ENCODE peak calls at places on chromosome 5, in six cellular contexts. Q is GM23248, B is adrenal gland, G is uterus, Z is mammary epithelial cell, N is tibial artery. T is an unnamed sample.

GRCh38 chr5:53419247-53419646 is 61.2 kb upstream of the FST start:
- DNase-seq in B (no peak), G (no peak), N (no peak), Q (peak), Z (peak), T (peak)

GRCh38 chr5:139831624-139832023 is 36.0 kb downstream of the PSD2 start:
- DNase-seq in N (no peak), Q (no peak), B (no peak), Z (no peak), G (no peak), T (no peak)

GRCh38 chr5:138275379-138275782 is 960 bp upstream of the GFRA3 start:
- DNase-seq in N (no peak), Z (no peak), G (no peak), Q (no peak), B (no peak), T (no peak)

GRCh38 chr5:141172381-141173204 is at the start of gene PCDHB7:
- DNase-seq in G (no peak), Q (peak), Z (peak), B (no peak), N (no peak), T (peak)

GRCh38 chr5:66554211-66554610 is 42.0 kb upstream of the MAST4 start:
- DNase-seq in B (peak), N (no peak), Z (peak), Q (peak), G (no peak), T (peak)

GRCh38 chr5:79774171-79774854 is 84.7 kb downstream of the CMYA5 start:
- DNase-seq in G (no peak), Z (peak), Q (peak), B (no peak), N (no peak), T (peak)

GRCh38 chr5:33794550-33795300 is 97.1 kb downstream of the ADAMTS12 start:
- DNase-seq in Z (peak), Q (peak), N (no peak), B (no peak), G (no peak), T (peak)

GRCh38 chr5:56737002-56737621 is 78.2 kb upstream of the MAP3K1 start:
- DNase-seq in Z (no peak), N (peak), G (no peak), Q (peak), B (no peak), T (peak)

GRCh38 chr5:9468070-9468388 is 77.8 kb downstream of the SEMA5A start:
- DNase-seq in G (peak), B (no peak), Q (peak), N (no peak), Z (peak), T (peak)

GRCh38 chr5:154603978-154604679 is 126.1 kb upstream of the HAND1 start:
- DNase-seq in G (no peak), B (peak), Q (peak), N (no peak), Z (no peak), T (peak)
- H3K4me3 ChIP-seq in G (no peak), B (peak), Q (no peak), N (peak), Z (no peak), T (no peak)

GRCh38 chr5:143573568-143574170 is 170.2 kb upstream of the NR3C1 start:
- DNase-seq in Q (peak), G (no peak), N (no peak), Z (no peak), B (no peak), T (no peak)
- H3K4me3 ChIP-seq in Q (no peak), G (no peak), N (no peak), Z (no peak), B (no peak), T (no peak)

GRCh38 chr5:14155075-14155474 is 11.9 kb downstream of the TRIO start:
- DNase-seq in Q (no peak), Z (no peak), G (no peak), B (no peak), N (no peak), T (no peak)

GRCh38 chr5:14153932-14154646 is 10.9 kb downstream of the TRIO start:
- DNase-seq in N (peak), Z (peak), G (peak), B (no peak), Q (peak), T (peak)

GRCh38 chr5:14156611-14157493 is 13.7 kb downstream of the TRIO start:
- DNase-seq in G (peak), Q (peak), N (no peak), Z (peak), B (no peak), T (peak)

GRCh38 chr5:14157494-14157782 is 14.3 kb downstream of the TRIO start:
- DNase-seq in G (no peak), Z (no peak), Q (no peak), B (no peak), N (no peak), T (no peak)

GRCh38 chr5:14155730-14156129 is 12.6 kb downstream of the TRIO start:
- DNase-seq in G (no peak), Z (no peak), B (no peak), N (no peak), Q (no peak), T (no peak)
- H3K4me3 ChIP-seq in G (no peak), Z (no peak), B (no peak), N (no peak), Q (peak), T (no peak)

GRCh38 chr5:14406554-14406849 is 175.1 kb upstream of the OTULINL start:
- DNase-seq in N (no peak), Z (peak), Q (peak), G (no peak), B (no peak), T (peak)
- H3K4me3 ChIP-seq in N (no peak), Z (no peak), Q (no peak), G (no peak), B (no peak), T (no peak)

GRCh38 chr5:16901038-16901644 is 34.9 kb downstream of the MYO10 start:
- DNase-seq in N (no peak), Z (no peak), Q (no peak), G (no peak), B (no peak), T (no peak)
- H3K4me3 ChIP-seq in N (no peak), Z (no peak), Q (no peak), G (no peak), B (no peak), T (no peak)

T was measured in cardiac fibroblast.